ENCODE peak calls at places on chromosomes 11 and 22, in nine cellular contexts. N is fibroblast of pulmonary artery, S is GM12878, K is lower lobe of right lung, T is esophagus squamous epithelium, R is psoas muscle, Z is GM12865, X is BJ, U is Peyer's patch. M is an unnamed sample.

GRCh38 chr22:40525250-40525884 is 111.2 kb downstream of the MRTFA start:
- DNase-seq in N (peak), S (no peak), K (peak), T (no peak), R (peak), Z (peak), X (no peak), U (peak), M (peak)

GRCh38 chr11:68298659-68299516 is 13.5 kb upstream of the LRP5 start:
- DNase-seq in N (no peak), S (no peak), K (no peak), T (no peak), R (no peak), Z (no peak), X (no peak), U (peak), M (no peak)

GRCh38 chr11:1478544-1478943 is 8.0 kb downstream of the MOB2 start:
- DNase-seq in N (no peak), S (no peak), K (peak), T (no peak), R (peak), Z (no peak), X (no peak), U (no peak), M (no peak)

GRCh38 chr22:20919718-20920117 is 2.5 kb downstream of the CRKL start:
- DNase-seq in N (no peak), S (no peak), K (no peak), T (no peak), R (no peak), Z (no peak), X (no peak), U (no peak), M (no peak)

GRCh38 chr11:47160753-47161133 is 15.9 kb downstream of the ARFGAP2 start:
- DNase-seq in N (no peak), S (no peak), K (no peak), T (no peak), R (no peak), Z (no peak), X (no peak), U (no peak), M (no peak)

GRCh38 chr11:14357843-14358728 is 897 bp downstream of the RRAS2 start:
- DNase-seq in N (peak), S (no peak), K (peak), T (no peak), R (peak), Z (peak), X (no peak), U (peak), M (peak)

GRCh38 chr11:88103337-88104206 is 71.7 kb downstream of the RAB38 start:
- DNase-seq in N (peak), S (peak), K (peak), T (no peak), R (no peak), Z (peak), X (no peak), U (peak), M (peak)

GRCh38 chr11:99693941-99694492 is 673.3 kb downstream of the CNTN5 start:
- DNase-seq in N (peak), S (no peak), K (no peak), T (no peak), R (no peak), Z (no peak), X (no peak), U (no peak), M (peak)

DNA sequence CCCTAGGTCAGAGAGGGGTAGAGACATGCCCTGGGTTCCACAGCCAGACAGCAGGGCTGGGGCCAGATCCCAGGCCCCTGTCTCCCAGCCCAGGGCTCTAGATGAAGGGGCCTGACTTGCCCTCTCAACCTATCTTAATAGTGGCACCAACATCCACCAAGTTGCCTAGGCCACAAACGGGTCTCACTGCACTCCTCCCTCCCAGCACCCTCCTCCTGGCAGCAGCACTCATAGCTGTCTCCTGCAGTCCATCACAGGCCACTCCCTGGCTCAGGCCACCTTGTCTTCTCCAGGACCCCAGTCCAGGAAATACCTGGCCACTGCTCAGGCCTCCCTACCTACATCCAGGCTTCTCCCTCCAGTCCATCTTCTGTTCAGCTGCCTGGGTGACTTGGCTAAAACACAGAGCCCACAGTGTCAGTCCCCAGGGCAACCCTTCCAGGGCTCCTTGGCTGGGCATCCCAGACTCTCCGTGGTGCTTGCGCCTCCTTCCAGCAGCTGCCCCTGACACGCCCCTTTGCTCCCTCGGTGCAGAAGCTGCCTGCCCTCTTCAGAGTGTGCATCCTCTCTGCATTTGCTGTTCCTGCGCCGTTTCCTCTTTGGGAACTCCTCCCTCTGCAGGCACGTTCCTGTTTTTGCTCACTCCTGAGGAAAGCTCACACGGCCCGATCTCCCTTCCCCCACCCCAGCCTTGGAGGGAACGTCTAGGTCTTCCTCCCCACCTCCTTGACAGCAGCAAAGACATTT is 40.5 kb downstream of the LRRC32 start:
- DNase-seq in N (peak), S (no peak), K (peak), T (no peak), R (peak), Z (no peak), X (no peak), U (peak), M (no peak)
- H3K4me3 ChIP-seq in N (no peak), S (no peak), K (peak), T (no peak), R (no peak), Z (no peak), X (no peak), U (no peak), M (no peak)

GRCh38 chr11:114296190-114296978 is at the start of gene NNMT:
- DNase-seq in N (peak), S (no peak), K (peak), T (no peak), R (peak), Z (no peak), X (peak), U (peak), M (peak)
- H3K4me3 ChIP-seq in N (peak), S (no peak), K (peak), T (peak), R (peak), Z (no peak), X (peak), U (peak), M (peak)

DNA sequence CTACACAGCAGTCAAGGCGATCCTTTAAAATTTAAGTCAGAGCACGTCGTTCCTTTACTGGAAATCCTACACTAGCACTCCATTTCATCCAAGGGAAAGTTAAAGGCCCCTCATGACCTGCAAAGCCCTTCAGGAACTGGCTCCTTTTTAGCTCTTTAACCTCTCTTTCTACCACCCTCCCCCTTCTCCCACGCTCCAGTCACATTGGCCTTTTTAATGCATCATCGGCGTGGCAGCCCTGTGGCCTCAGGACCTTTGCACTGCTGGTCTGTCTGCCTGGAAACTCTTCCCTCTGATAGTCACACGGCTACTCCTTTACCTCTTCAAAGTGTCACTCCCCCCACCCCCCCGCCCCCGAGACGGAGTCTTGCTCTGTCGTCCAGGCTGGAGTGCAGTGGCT is 1.2 kb upstream of the PTPN5 start:
- DNase-seq in N (no peak), S (no peak), K (no peak), T (no peak), R (no peak), Z (no peak), X (no peak), U (no peak), M (no peak)
- H3K4me3 ChIP-seq in N (no peak), S (no peak), K (no peak), T (no peak), R (no peak), Z (no peak), X (no peak), U (no peak), M (no peak)

GRCh38 chr11:44557464-44557863 is 8.0 kb upstream of the CD82 start:
- DNase-seq in N (no peak), S (no peak), K (no peak), T (no peak), R (no peak), Z (no peak), X (no peak), U (no peak), M (no peak)

GRCh38 chr11:44561275-44561781 is 4.1 kb upstream of the CD82 start:
- DNase-seq in N (no peak), S (no peak), K (no peak), T (no peak), R (no peak), Z (no peak), X (no peak), U (peak), M (peak)

GRCh38 chr11:44555031-44555800 is 10.2 kb upstream of the CD82 start:
- DNase-seq in N (no peak), S (no peak), K (no peak), T (no peak), R (no peak), Z (no peak), X (no peak), U (no peak), M (no peak)

GRCh38 chr11:44559207-44559943 is 6.1 kb upstream of the CD82 start:
- DNase-seq in N (no peak), S (peak), K (no peak), T (no peak), R (no peak), Z (peak), X (no peak), U (peak), M (no peak)

DNA sequence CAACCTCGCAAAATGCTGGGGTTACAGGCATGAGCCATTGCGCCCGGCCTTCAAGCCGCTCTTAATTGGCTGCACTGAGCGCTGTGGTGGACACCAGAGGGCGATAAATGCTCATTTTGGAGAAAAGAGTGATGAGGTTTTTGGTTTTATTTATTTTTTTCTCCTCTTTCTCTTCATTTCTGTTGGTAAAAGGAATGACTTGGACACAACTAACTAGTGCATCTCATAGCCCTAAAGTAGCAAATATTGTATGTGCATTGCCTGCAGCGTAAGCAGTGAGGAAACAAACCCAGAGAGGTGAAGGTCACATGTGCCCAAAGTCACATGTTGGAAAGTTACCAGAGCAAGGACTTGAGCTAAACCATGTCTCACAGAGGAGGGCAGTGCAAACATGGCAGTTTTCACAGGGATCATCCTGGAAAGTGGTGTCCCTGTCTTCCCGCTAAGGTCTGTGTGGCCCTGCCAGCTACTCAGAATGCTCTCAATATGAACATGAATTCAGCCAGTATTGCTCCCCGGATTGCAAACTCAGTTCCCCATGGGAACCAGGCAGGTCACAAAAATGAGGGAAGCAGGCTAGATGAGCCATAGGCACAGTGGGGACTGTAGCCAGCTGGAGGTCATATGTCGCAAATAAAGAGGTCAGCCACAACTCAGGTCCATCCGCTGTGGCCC is 8.6 kb upstream of the CD82 start:
- DNase-seq in N (peak), S (peak), K (peak), T (no peak), R (peak), Z (peak), X (no peak), U (peak), M (peak)
- H3K4me3 ChIP-seq in N (no peak), S (no peak), K (no peak), T (no peak), R (no peak), Z (no peak), X (no peak), U (no peak), M (no peak)

GRCh38 chr11:63610604-63611394 is 3.4 kb downstream of the PLAAT3 start:
- DNase-seq in N (no peak), S (no peak), K (no peak), T (no peak), R (no peak), Z (no peak), X (no peak), U (no peak), M (no peak)

GRCh38 chr11:63611395-63611747 is 2.9 kb downstream of the PLAAT3 start:
- DNase-seq in N (no peak), S (no peak), K (no peak), T (no peak), R (no peak), Z (no peak), X (no peak), U (no peak), M (no peak)

GRCh38 chr11:63609536-63609935 is 4.7 kb downstream of the PLAAT3 start:
- DNase-seq in N (no peak), S (no peak), K (no peak), T (no peak), R (no peak), Z (no peak), X (no peak), U (peak), M (peak)

GRCh38 chr11:63608353-63609345 is 5.6 kb downstream of the PLAAT3 start:
- DNase-seq in N (peak), S (no peak), K (no peak), T (no peak), R (no peak), Z (peak), X (peak), U (no peak), M (peak)

GRCh38 chr11:63609971-63610580 is 4.2 kb downstream of the PLAAT3 start:
- DNase-seq in N (no peak), S (no peak), K (no peak), T (no peak), R (no peak), Z (no peak), X (no peak), U (no peak), M (peak)
- H3K4me3 ChIP-seq in N (no peak), S (no peak), K (no peak), T (no peak), R (peak), Z (no peak), X (no peak), U (no peak), M (no peak)

DNA sequence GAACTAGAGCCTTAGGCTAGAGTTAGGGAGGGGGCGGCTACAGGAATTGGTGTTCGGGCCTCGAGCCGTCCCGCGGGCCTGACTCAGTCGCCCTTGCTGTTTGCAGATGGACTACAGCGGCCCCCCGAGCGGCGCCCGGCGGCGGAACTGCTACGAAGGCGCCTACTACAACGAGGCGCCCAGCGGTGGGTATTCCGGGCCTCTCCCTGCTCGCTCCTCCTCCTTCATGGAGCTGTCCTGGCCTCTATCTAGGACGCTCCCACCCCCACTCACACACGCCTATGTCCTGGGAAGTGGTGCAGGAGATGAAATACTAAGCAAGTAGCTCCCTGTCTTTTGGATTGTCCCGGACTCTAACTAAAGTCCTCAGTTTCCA is 1.4 kb downstream of the MYOD1 start:
- DNase-seq in N (no peak), S (no peak), K (no peak), T (no peak), R (peak), Z (no peak), X (no peak), U (no peak), M (no peak)
- H3K4me3 ChIP-seq in N (no peak), S (no peak), K (no peak), T (no peak), R (peak), Z (no peak), X (no peak), U (no peak), M (no peak)

GRCh38 chr22:24190159-24190540 is 8.9 kb downstream of the SUSD2 start:
- DNase-seq in N (no peak), S (no peak), K (no peak), T (no peak), R (peak), Z (no peak), X (no peak), U (no peak), M (no peak)

GRCh38 chr22:24188705-24189248 is 7.5 kb downstream of the SUSD2 start:
- DNase-seq in N (no peak), S (no peak), K (no peak), T (no peak), R (no peak), Z (no peak), X (no peak), U (no peak), M (no peak)

GRCh38 chr22:24190566-24191208 is 9.4 kb downstream of the SUSD2 start:
- DNase-seq in N (no peak), S (no peak), K (no peak), T (no peak), R (peak), Z (no peak), X (no peak), U (no peak), M (no peak)

GRCh38 chr22:24187731-24188644 is 6.7 kb downstream of the SUSD2 start:
- DNase-seq in N (no peak), S (no peak), K (no peak), T (no peak), R (peak), Z (peak), X (no peak), U (no peak), M (no peak)

DNA sequence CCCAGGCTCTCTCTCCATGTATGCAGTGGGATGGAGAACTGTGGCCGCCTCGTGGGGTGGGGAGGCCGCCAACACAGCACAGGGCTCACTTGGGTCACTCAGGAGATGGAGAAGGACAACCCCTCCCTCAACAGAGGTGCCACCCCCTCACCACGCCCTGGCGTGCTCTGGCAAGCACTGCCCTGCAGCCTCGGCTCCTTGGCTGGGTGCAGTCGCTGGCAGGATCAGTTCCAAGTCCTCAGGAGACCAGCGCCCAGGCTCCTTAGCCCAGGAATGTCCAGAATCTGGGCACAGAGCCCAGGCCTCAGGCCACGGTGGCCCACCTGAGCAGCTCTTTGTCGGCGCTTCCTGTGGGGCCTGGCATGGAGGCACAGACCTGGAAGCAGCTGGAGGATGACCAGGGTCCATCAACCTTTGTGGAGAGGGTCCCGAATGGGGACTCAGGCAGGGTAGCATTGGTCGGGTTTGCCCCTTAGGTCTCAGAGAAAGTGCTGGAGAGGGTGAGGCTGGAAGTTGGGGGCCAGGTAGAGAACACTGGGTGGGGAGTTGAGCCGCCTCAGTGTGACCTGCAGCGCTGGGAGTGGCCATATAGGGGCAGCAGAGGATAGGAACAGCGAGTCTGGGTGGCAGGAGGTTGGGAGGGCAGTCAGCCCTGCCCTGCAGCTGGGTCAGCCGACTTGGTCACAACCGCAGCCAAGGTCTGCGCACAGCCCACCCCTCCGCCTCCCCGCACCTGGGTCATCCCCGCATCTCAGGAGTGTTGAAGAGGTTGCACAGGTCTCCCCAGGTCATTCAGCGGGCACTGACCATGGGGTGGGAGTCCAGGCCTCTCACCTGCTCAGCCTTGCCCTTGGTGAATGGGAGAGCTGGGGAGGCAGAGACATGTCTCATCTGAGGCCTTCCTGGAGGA is 8.2 kb downstream of the SUSD2 start:
- DNase-seq in N (peak), S (no peak), K (peak), T (no peak), R (peak), Z (peak), X (no peak), U (peak), M (peak)
- H3K4me3 ChIP-seq in N (no peak), S (no peak), K (peak), T (no peak), R (no peak), Z (no peak), X (no peak), U (no peak), M (no peak)

DNA sequence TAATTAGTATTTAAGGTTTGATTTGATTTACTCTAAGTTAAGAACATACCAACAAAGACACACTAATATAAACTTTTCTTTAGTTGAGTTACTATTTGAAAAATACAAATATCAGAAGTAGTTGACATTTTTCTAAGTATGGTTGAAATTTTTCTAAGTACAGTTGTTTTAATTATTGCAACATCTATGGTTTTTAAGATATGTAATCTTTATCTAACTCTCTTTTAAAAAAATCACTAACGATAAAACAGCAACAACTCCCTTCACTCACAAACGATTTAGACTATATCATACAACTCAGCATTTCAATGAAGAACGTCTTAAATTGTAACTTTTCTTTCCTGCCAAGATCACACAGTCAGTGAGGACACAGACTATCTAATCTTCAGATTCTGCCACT is 2.0 kb downstream of the C2CD3 start:
- DNase-seq in N (no peak), S (no peak), K (no peak), T (no peak), R (no peak), Z (no peak), X (no peak), U (no peak), M (no peak)
- H3K4me3 ChIP-seq in N (no peak), S (no peak), K (no peak), T (no peak), R (no peak), Z (no peak), X (no peak), U (no peak), M (no peak)

GRCh38 chr11:71999360-71999759 is 651 bp downstream of the IL18BP start:
- DNase-seq in N (peak), S (no peak), K (no peak), T (no peak), R (no peak), Z (no peak), X (no peak), U (no peak), M (no peak)
- H3K4me3 ChIP-seq in N (no peak), S (peak), K (peak), T (peak), R (peak), Z (peak), X (no peak), U (peak), M (no peak)

GRCh38 chr11:131924001-131924400 is 553.6 kb downstream of the NTM start:
- DNase-seq in N (no peak), S (peak), K (no peak), T (no peak), R (no peak), Z (peak), X (no peak), U (no peak), M (no peak)
- H3K4me3 ChIP-seq in N (no peak), S (no peak), K (no peak), T (no peak), R (no peak), Z (no peak), X (no peak), U (no peak), M (no peak)